ENCODE peak calls at places on chromosomes 12 and 14, in four cellular contexts. H is NT2/D1, W is T-helper 2 cell, B is NCI-H2081. Q is an unnamed sample.

GRCh38 chr14:74491952-74492351 is 1.2 kb downstream of the NPC2 start:
- DNase-seq in H (no peak), W (no peak), B (no peak), Q (no peak)

GRCh38 chr12:53453953-53454640 is 2.2 kb downstream of the PCBP2 start:
- DNase-seq in H (no peak), W (no peak), B (no peak), Q (no peak)

GRCh38 chr12:59151243-59151642 is 230.9 kb upstream of the LRIG3 start:
- DNase-seq in H (no peak), W (no peak), B (no peak), Q (no peak)

GRCh38 chr12:32893008-32893407 is 3.6 kb downstream of the PKP2 start:
- DNase-seq in H (no peak), W (no peak), B (no peak), Q (no peak)

GRCh38 chr14:64465208-64465821 is at the start of gene AKAP5:
- DNase-seq in H (peak; percentile 48), W (peak; percentile 52), B (peak; percentile 81), Q (peak; percentile 52)

GRCh38 chr12:11779286-11779685 is 129.8 kb downstream of the ETV6 start:
- DNase-seq in H (no peak), W (no peak), B (no peak), Q (no peak)

GRCh38 chr14:60775296-60775695 is 40.7 kb downstream of the MNAT1 start:
- DNase-seq in H (no peak), W (no peak), B (no peak), Q (no peak)

GRCh38 chr14:75542585-75543091 is 20.4 kb downstream of the BATF start:
- DNase-seq in H (no peak), W (peak; percentile 35), B (no peak), Q (peak; percentile 49)

GRCh38 chr14:97788364-97788763 is 991.2 kb downstream of the VRK1 start:
- DNase-seq in H (no peak), W (no peak), B (no peak), Q (no peak)

Q was measured in activated effector memory CD4-positive, alpha-beta T cell treated with Interleukin-2 at 50 U/mL for 16 hours.